ENCODE peak calls at places on chromosome 3, in six cellular contexts. S is astrocyte of the cerebellum; M is GM12878; W is glutamatergic neuron; I is activated CD8-positive, alpha-beta T cell treated with anti-CD3 and anti-CD28 coated beads for 36 hours; G is fibroblast of lung. Q is an unnamed sample.

GRCh38 chr3:47577583-47578118 is 1.0 kb downstream of the CSPG5 start:
- DNase-seq in M (no peak), I (no peak), G (no peak), W (peak), S (no peak), Q (no peak)

GRCh38 chr3:32419766-32420137 is 28.1 kb downstream of the CMTM7 start:
- DNase-seq in W (no peak), G (no peak), I (no peak), S (no peak), M (no peak), Q (no peak)

GRCh38 chr3:96700322-96701315 is 113.8 kb upstream of the EPHA6 start:
- DNase-seq in I (no peak), G (no peak), M (no peak), W (no peak), S (peak), Q (no peak)

GRCh38 chr3:112585782-112586181 is 23.9 kb downstream of the SLC35A5 start:
- DNase-seq in M (no peak), G (no peak), S (no peak), I (no peak), W (no peak), Q (no peak)

GRCh38 chr3:43948013-43948412 is 257.3 kb downstream of the ABHD5 start:
- DNase-seq in W (no peak), S (peak), I (peak), G (no peak), M (no peak), Q (no peak)

GRCh38 chr3:173932624-173933023 is 535.1 kb downstream of the NLGN1 start:
- DNase-seq in I (no peak), G (peak), M (no peak), W (peak), S (peak), Q (no peak)

GRCh38 chr3:23389089-23389488 is 186.0 kb downstream of the UBE2E2 start:
- DNase-seq in S (no peak), I (no peak), W (no peak), G (no peak), M (no peak), Q (no peak)

GRCh38 chr3:27728195-27729087 is 6.3 kb upstream of the EOMES start:
- DNase-seq in I (peak), W (peak), M (no peak), G (no peak), S (no peak), Q (peak)

GRCh38 chr3:142225885-142226215 is 465 bp upstream of the GK5 start:
- DNase-seq in G (no peak), W (no peak), I (no peak), S (no peak), M (no peak), Q (no peak)

GRCh38 chr3:33377931-33378330 is 62.3 kb downstream of the UBP1 start:
- DNase-seq in S (no peak), W (no peak), G (peak), I (no peak), M (no peak), Q (no peak)

DNA sequence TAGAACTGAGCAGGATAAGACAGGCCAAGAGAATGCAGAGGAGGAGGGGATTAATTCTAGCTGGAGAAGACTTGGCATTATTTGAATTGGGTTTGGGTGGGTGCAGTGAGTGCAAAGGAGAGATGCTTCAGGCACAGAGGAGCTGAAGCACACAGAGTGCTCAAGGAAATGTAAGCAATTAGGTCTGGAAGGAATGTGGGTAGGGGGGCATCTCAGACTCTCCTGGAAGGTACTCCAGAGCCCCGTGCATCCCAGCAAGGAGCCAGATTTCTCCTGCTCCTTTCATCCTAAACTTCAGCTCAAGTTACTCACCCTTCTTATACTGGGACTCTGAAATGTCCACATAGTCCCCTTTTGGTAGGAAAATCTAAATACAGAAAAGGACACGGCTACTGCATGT is 143.6 kb upstream of the PFN2 start:
- DNase-seq in M (no peak), W (no peak), G (no peak), S (no peak), I (no peak), Q (no peak)
- TF ChIP-seq CTCF in M (no peak), W (no peak), G (no peak), S (no peak), I (no peak), Q (no peak)

GRCh38 chr3:21294768-21295167 is 456.2 kb downstream of the ZNF385D start:
- DNase-seq in M (no peak), G (peak), W (no peak), S (no peak), I (no peak), Q (no peak)

GRCh38 chr3:21292971-21293370 is 458.0 kb downstream of the ZNF385D start:
- DNase-seq in G (no peak), W (no peak), S (no peak), I (no peak), M (no peak), Q (no peak)

DNA sequence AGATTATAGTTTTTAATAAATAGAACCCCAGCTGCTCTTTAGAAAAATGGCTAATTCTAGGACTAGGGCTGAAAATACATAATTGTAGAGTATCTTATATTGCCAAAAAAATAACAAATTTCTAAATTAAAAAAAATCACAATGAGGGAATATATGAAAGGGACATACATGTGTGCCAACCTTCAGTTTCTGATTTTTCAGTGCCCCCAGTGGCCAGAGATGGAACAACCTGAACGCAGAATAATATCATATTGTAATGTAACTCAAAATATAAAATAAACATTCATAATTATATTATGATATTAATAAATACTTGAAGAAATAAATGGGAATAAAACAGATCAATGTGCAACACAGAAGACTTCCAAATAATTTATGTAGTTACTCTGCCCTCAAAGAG is 460.5 kb downstream of the ZNF385D start:
- DNase-seq in I (no peak), W (peak), S (no peak), G (no peak), M (no peak), Q (no peak)
- TF ChIP-seq CTCF in I (peak), W (peak), S (peak), G (peak), M (peak), Q (peak)

GRCh38 chr3:123027292-123028232 is at the start of gene SEMA5B:
- DNase-seq in S (no peak), I (peak), M (no peak), W (peak), G (no peak), Q (peak)
- TF ChIP-seq CTCF in S (peak), I (no peak), M (peak), W (no peak), G (peak), Q (no peak)

GRCh38 chr3:189652042-189652441 is 20.9 kb downstream of the TP63 start:
- DNase-seq in G (peak), S (no peak), I (peak), M (no peak), W (peak), Q (no peak)
- TF ChIP-seq CTCF in G (peak), S (peak), I (peak), M (peak), W (peak), Q (peak)

DNA sequence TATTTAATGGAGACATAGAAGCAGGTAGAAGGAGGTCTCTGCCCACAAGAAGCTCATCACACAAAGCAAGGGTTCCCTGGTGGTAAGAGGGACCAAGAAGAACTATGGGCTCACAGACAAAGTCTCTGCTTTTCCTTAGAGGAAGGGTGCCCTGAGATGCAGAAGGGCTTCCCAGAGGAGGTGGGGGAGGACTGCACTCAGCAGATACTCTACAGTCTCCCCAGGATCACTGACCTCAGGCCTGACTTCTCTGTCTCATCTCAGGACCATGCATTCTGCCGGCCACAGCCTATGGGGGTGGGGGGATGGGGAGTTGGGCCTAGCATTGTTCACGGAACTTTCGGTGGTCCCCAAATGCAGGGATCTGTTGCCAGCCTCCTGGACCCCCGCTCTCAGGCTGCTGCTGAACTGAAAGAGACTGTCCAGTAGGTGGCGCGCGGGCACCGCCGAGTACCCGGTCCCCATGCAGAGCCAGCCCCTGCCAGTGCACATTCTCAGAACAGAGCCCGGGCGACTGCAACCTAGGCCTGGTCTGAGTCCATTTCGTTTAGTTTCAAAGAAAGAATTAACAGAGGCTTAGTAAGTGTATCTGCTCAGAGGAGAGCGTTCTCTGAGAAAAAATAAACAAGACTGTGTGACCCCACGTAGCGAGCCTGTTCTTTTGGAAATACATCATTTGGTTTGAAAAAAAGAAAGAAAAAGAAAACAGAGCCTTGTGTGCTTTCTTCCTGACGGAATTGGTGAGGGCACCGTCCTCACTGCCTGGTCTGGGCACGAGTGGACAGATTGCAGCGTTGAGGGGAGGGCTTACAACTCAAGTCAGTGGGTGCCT is 74.1 kb downstream of the LRTM1 start:
- DNase-seq in I (peak), W (peak), M (no peak), G (peak), S (peak), Q (peak)
- TF ChIP-seq CTCF in I (peak), W (peak), M (peak), G (peak), S (peak), Q (peak)

GRCh38 chr3:146638718-146639117 is 33.6 kb upstream of the PLSCR5 start:
- DNase-seq in W (no peak), I (no peak), S (no peak), M (no peak), G (peak), Q (no peak)
- TF ChIP-seq CTCF in W (peak), I (peak), S (peak), M (peak), G (no peak), Q (peak)

GRCh38 chr3:14392231-14392630 is 10.2 kb upstream of the SLC6A6 start:
- DNase-seq in M (no peak), G (no peak), I (no peak), W (no peak), S (no peak), Q (no peak)
- TF ChIP-seq CTCF in M (no peak), G (no peak), I (no peak), W (no peak), S (no peak), Q (no peak)

GRCh38 chr3:13231781-13232515 is 158.7 kb upstream of the IQSEC1 start:
- DNase-seq in W (no peak), M (no peak), S (no peak), I (no peak), G (no peak), Q (no peak)

GRCh38 chr3:13228584-13228983 is 155.4 kb upstream of the IQSEC1 start:
- DNase-seq in S (no peak), G (no peak), I (no peak), W (no peak), M (no peak), Q (no peak)

GRCh38 chr3:13227315-13228165 is 154.3 kb upstream of the IQSEC1 start:
- DNase-seq in S (no peak), G (no peak), W (no peak), I (no peak), M (no peak), Q (no peak)

GRCh38 chr3:13233487-13234154 is 160.4 kb upstream of the IQSEC1 start:
- DNase-seq in G (no peak), S (no peak), I (peak), M (no peak), W (no peak), Q (no peak)

DNA sequence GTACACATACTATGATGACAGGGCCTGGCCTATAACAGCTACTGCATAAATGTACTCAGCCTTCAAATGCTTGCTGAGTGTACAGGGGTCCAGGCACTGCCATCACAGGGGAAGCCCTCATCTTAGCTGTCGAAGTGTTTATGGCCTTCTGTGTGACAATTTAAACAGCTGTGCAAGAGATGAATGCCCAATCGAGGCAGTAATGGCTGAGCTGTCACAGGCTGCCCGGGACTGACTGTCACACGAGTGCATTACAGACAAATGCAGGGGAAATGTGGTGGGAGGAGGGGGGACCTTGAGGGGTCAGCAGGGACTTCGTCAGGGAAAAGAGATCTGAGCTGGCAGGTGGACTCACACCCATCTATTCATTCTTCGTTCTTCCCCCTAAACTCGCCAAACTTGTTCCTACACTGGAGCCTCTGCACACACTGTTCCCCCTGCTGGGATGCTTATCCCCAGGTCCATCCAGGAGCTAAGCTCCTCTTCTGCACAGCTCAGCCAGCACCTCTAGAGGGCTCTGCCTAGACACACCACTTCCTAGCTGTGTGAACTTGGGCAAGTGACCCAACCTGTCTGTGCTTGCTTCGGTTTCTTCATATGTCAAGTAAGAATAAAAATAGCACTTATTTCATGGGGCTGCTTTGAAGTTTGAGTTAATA is 156.2 kb upstream of the IQSEC1 start:
- DNase-seq in M (peak), W (no peak), S (no peak), G (peak), I (peak), Q (no peak)
- TF ChIP-seq CTCF in M (peak), W (peak), S (peak), G (no peak), I (peak), Q (no peak)

GRCh38 chr3:13673207-13673606 is 124.3 kb downstream of the FBLN2 start:
- DNase-seq in W (no peak), G (no peak), M (no peak), S (no peak), I (no peak), Q (no peak)
- TF ChIP-seq CTCF in W (peak), G (no peak), M (peak), S (peak), I (no peak), Q (peak)

GRCh38 chr3:123294296-123294938 is 92.7 kb downstream of the SEC22A start:
- DNase-seq in G (no peak), S (no peak), I (no peak), M (no peak), W (no peak), Q (no peak)

GRCh38 chr3:123291404-123291803 is 89.7 kb downstream of the SEC22A start:
- DNase-seq in G (no peak), I (no peak), S (no peak), M (no peak), W (no peak), Q (no peak)

GRCh38 chr3:123290107-123290930 is 88.6 kb downstream of the SEC22A start:
- DNase-seq in I (no peak), G (no peak), W (no peak), S (no peak), M (no peak), Q (peak)

GRCh38 chr3:123290962-123291361 is 89.2 kb downstream of the SEC22A start:
- DNase-seq in S (no peak), G (no peak), W (no peak), M (no peak), I (no peak), Q (no peak)

GRCh38 chr3:123292321-123293310 is 90.9 kb downstream of the SEC22A start:
- DNase-seq in I (no peak), S (no peak), W (no peak), G (no peak), M (no peak), Q (no peak)
- TF ChIP-seq CTCF in I (no peak), S (no peak), W (no peak), G (no peak), M (no peak), Q (no peak)

Q was measured in mesothelial cell of epicardium.